ENCODE peak calls at places on chromosomes 7 and 10, in nine cellular contexts. H is AG04450, E is endodermal cell, O is hepatocyte, T is K562, G is stomach, C is transverse colon, U is uterus, Q is body of pancreas. J is an unnamed sample.

GRCh38 chr10:79022565-79023488 is 45.9 kb upstream of the ZMIZ1 start:
- DNase-seq in H (no peak), E (peak; percentile 88), O (no peak), T (peak; percentile 95), G (no peak), C (peak; percentile 28), U (no peak), Q (peak; percentile 24), J (peak; percentile 60)

GRCh38 chr10:60654813-60655464 is 123.3 kb upstream of the CDK1 start:
- DNase-seq in H (no peak), E (no peak), O (no peak), T (no peak), G (no peak), C (no peak), U (no peak), Q (no peak), J (no peak)

GRCh38 chr7:130302649-130303048 is 9.7 kb downstream of the CPA4 start:
- DNase-seq in H (no peak), E (no peak), O (no peak), T (no peak), G (no peak), C (no peak), U (no peak), Q (no peak), J (no peak)

GRCh38 chr7:107471292-107472070 is 1.6 kb downstream of the GPR22 start:
- DNase-seq in H (no peak), E (no peak), O (no peak), T (no peak), G (no peak), C (no peak), U (no peak), Q (no peak), J (no peak)

GRCh38 chr10:47023237-47024045 is 112.2 kb downstream of the PTPN20 start:
- DNase-seq in H (no peak), E (peak; percentile 25), O (no peak), T (no peak), G (peak; percentile 19), C (no peak), U (no peak), Q (no peak), J (peak; percentile 72)

GRCh38 chr7:158187055-158187770 is 400.4 kb downstream of the PTPRN2 start:
- DNase-seq in H (no peak), E (no peak), O (no peak), T (no peak), G (no peak), C (no peak), U (no peak), Q (no peak), J (no peak)

GRCh38 chr7:39958038-39958437 is 8.0 kb downstream of the CDK13 start:
- DNase-seq in H (no peak), E (no peak), O (no peak), T (no peak), G (no peak), C (no peak), U (no peak), Q (no peak), J (no peak)

GRCh38 chr7:48130658-48131108 is 40.6 kb upstream of the ABCA13 start:
- DNase-seq in H (no peak), E (no peak), O (no peak), T (no peak), G (no peak), C (no peak), U (no peak), Q (no peak), J (no peak)

GRCh38 chr7:159038066-159038465 is 106.6 kb downstream of the VIPR2 start:
- DNase-seq in H (no peak), E (no peak), O (no peak), T (no peak), G (no peak), C (no peak), U (no peak), Q (no peak), J (no peak)

GRCh38 chr7:24464846-24465245 is 108.4 kb upstream of the PALS2 start:
- DNase-seq in H (no peak), E (no peak), O (no peak), T (no peak), G (no peak), C (no peak), U (no peak), Q (no peak), J (no peak)

GRCh38 chr7:2018786-2019692 is 213.7 kb downstream of the MAD1L1 start:
- DNase-seq in H (peak; percentile 37), E (no peak), O (peak; percentile 82), T (peak; percentile 96), G (no peak), C (peak; percentile 20), U (no peak), Q (peak; percentile 55), J (peak; percentile 80)

GRCh38 chr7:116342125-116342524 is 131.8 kb downstream of the TES start:
- DNase-seq in H (no peak), E (no peak), O (no peak), T (no peak), G (no peak), C (no peak), U (no peak), Q (no peak), J (no peak)

GRCh38 chr7:120857558-120858298 is at the start of gene TSPAN12:
- DNase-seq in H (no peak), E (peak; percentile 95), O (peak; percentile 91), T (peak; percentile 77), G (peak; percentile 87), C (peak; percentile 79), U (peak; percentile 64), Q (peak; percentile 91), J (peak; percentile 84)

GRCh38 chr7:116671111-116671510 is 885 bp upstream of the MET start:
- DNase-seq in H (no peak), E (no peak), O (no peak), T (no peak), G (no peak), C (no peak), U (no peak), Q (no peak), J (no peak)

GRCh38 chr7:92904292-92905131 is 68.1 kb upstream of the CDK6 start:
- DNase-seq in H (peak; percentile 86), E (peak; percentile 79), O (peak; percentile 29), T (peak; percentile 62), G (peak; percentile 25), C (no peak), U (no peak), Q (no peak), J (no peak)

DNA sequence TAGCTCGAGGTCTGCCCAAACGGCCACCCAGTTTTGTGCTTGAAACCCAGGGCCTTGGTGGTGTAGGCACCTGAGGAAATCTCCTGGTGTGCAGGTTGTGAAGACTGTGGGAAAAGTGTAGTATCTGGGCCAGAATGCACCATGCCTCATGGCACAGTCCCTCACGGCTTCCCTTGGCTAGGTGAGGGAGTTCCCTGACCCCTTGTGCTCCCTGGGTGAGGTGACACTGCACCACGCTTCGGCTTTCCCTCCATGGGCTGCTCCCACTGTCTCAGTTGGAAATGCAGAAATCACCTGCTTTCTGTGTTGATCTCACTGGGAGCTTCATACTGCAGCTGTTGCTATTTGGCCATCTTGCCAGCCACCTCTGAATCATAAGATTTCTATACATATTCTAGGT is 62.4 kb upstream of the CDK6 start:
- DNase-seq in H (no peak), E (no peak), O (no peak), T (no peak), G (no peak), C (no peak), U (no peak), Q (no peak), J (no peak)
- H3K27ac ChIP-seq in H (no peak overlapping the region), E (no peak overlapping the region), O (no peak overlapping the region), T (no peak overlapping the region), G (no peak overlapping the region), C (no peak overlapping the region), U (no peak overlapping the region), Q (no peak overlapping the region), J (no peak overlapping the region)

GRCh38 chr10:103767756-103768155 is 87.6 kb downstream of the SH3PXD2A start:
- DNase-seq in H (no peak), E (no peak), O (no peak), T (no peak), G (no peak), C (no peak), U (no peak), Q (no peak), J (no peak)

GRCh38 chr10:103770139-103770538 is 85.2 kb downstream of the SH3PXD2A start:
- DNase-seq in H (no peak), E (no peak), O (no peak), T (no peak), G (no peak), C (no peak), U (no peak), Q (no peak), J (no peak)

GRCh38 chr10:103769176-103769575 is 86.2 kb downstream of the SH3PXD2A start:
- DNase-seq in H (no peak), E (no peak), O (no peak), T (no peak), G (no peak), C (no peak), U (no peak), Q (no peak), J (no peak)

GRCh38 chr10:103766751-103767509 is 88.4 kb downstream of the SH3PXD2A start:
- DNase-seq in H (no peak), E (peak; percentile 84), O (no peak), T (no peak), G (no peak), C (no peak), U (no peak), Q (no peak), J (no peak)

GRCh38 chr10:103768345-103768744 is 87.0 kb downstream of the SH3PXD2A start:
- DNase-seq in H (no peak), E (no peak), O (no peak), T (no peak), G (no peak), C (no peak), U (no peak), Q (no peak), J (no peak)
- TF ChIP-seq CTCF in H (no peak), E (no peak), O (no peak), T (no peak), G (no peak), C (no peak), U (no peak), Q (no peak), J (no peak)

GRCh38 chr10:88092975-88093374 is 229.6 kb downstream of the PTEN start:
- DNase-seq in H (no peak), E (no peak), O (peak; percentile 54), T (no peak), G (peak; percentile 44), C (no peak), U (no peak), Q (no peak), J (no peak)
- H3K27ac ChIP-seq in H (no peak overlapping the region), E (no peak overlapping the region), O (no peak overlapping the region), T (no peak overlapping the region), G (peak overlapping the region; percentile 43), C (no peak overlapping the region), U (no peak overlapping the region), Q (no peak overlapping the region), J (no peak overlapping the region)

DNA sequence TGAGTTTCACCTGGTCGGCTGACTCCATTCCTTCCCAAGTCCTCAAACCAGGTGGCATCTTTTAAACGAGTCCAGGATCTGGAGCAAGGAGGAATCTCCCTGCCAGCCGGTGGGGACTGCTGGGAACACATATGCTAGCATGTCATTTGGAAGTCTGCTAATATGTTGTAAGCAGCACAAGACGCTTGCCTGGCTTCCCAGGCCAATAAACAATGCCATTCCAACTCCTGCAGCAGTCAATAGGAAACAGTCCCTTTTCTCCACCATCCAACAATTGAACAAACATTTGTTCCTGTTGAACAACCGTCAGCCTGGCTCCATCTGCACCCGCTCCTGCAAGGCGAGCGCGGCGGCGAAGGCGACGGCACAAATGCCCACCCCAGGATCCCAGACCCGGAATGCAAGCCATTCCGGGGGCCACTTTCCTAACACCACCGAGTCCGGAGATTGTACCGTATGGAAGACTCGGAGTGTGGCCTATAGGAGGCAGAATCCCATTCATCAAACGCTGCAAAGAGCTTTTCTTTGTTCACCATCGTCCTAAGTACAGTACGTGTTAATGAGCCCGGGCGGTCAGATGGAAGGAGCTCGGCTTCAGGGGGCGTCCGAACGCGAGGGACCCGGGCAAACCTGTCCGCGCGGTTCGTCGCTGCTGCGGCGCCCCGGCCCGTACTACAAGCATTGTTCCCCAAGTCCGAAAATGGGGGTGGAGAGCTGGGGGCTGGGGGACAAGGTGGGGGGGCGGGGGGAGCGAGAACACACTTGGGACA is 1.6 kb downstream of the FAM53B start:
- DNase-seq in H (no peak), E (peak; percentile 76), O (peak; percentile 47), T (peak; percentile 18), G (no peak), C (no peak), U (no peak), Q (no peak), J (peak; percentile 71)
- TF ChIP-seq CTCF in H (peak; percentile 32), E (peak; percentile 55), O (peak; percentile 42), T (peak; percentile 40), G (no peak), C (no peak), U (peak; percentile 14), Q (peak; percentile 14), J (peak; percentile 8)